ENCODE peak calls at places on chromosomes 12 and 14, in four cellular contexts. A is PC-9; M is A673; Z is CD4-positive, alpha-beta memory T cell. J is an unnamed sample.
A peak's percentile ranks its signal among the peaks of the same experiment; 100 is the strongest.

GRCh38 chr12:32789911-32790310 is 34.2 kb upstream of the YARS2 start:
- DNase-seq in Z (no peak), M (no peak), A (no peak), J (no peak)

GRCh38 chr14:105414456-105415371 is 4.9 kb upstream of the MTA1 start:
- DNase-seq in A (no peak), Z (peak; percentile 56), M (peak; percentile 89), J (no peak)

GRCh38 chr12:674272-674781 is 11.1 kb upstream of the NINJ2 start:
- DNase-seq in M (peak; percentile 31), A (no peak), Z (peak; percentile 91), J (no peak)

GRCh38 chr12:90958995-90959394 is 4.0 kb upstream of the CCER1 start:
- DNase-seq in Z (no peak), A (no peak), M (no peak), J (no peak)

GRCh38 chr14:56124296-56124695 is 6.1 kb downstream of the PELI2 start:
- DNase-seq in Z (no peak), A (no peak), M (no peak), J (no peak)

GRCh38 chr12:131218291-131219172 is 264.8 kb downstream of the ADGRD1 start:
- DNase-seq in Z (no peak), A (no peak), M (no peak), J (no peak)

GRCh38 chr12:107014050-107014449 is 27.1 kb upstream of the MTERF2 start:
- DNase-seq in A (peak; percentile 85), Z (peak; percentile 39), M (no peak), J (peak; percentile 77)

GRCh38 chr14:85102591-85102990 is 427.4 kb upstream of the FLRT2 start:
- DNase-seq in Z (no peak), M (no peak), A (no peak), J (no peak)

GRCh38 chr12:11202811-11203210 is 16.1 kb upstream of the TAS2R42 start:
- DNase-seq in A (no peak), M (peak; percentile 16), Z (no peak), J (no peak)

GRCh38 chr12:115362319-115362976 is 678.5 kb upstream of the TBX3 start:
- DNase-seq in M (no peak), Z (no peak), A (no peak), J (no peak)

GRCh38 chr12:101794574-101794973 is 36.2 kb downstream of the GNPTAB start:
- DNase-seq in Z (no peak), M (no peak), A (no peak), J (no peak)

GRCh38 chr12:26195641-26196423 is 459 bp downstream of the SSPN start:
- DNase-seq in M (peak; percentile 53), Z (no peak), A (no peak), J (no peak)

GRCh38 chr12:58068706-58069105 is 127.3 kb downstream of the ATP23 start:
- DNase-seq in A (no peak), Z (no peak), M (no peak), J (no peak)

GRCh38 chr14:52325126-52325525 is 11.0 kb downstream of the PTGER2 start:
- DNase-seq in A (no peak), Z (peak; percentile 53), M (peak; percentile 18), J (peak; percentile 56)

GRCh38 chr14:78566017-78566858 is 396.1 kb downstream of the NRXN3 start:
- DNase-seq in M (peak; percentile 79), Z (peak; percentile 40), A (no peak), J (peak; percentile 5)

GRCh38 chr12:34399631-34400422 is 377.5 kb downstream of the ALG10 start:
- DNase-seq in Z (no peak), M (no peak), A (no peak), J (no peak)

GRCh38 chr14:97723834-97724770 is 926.9 kb downstream of the VRK1 start:
- DNase-seq in Z (peak; percentile 53), M (no peak), A (no peak), J (no peak)

GRCh38 chr12:124715121-124715990 is 147.9 kb upstream of the NCOR2 start:
- DNase-seq in Z (no peak), A (peak; percentile 82), M (peak; percentile 77), J (no peak)

GRCh38 chr12:117502233-117502632 is 140.8 kb upstream of the NOS1 start:
- DNase-seq in A (no peak), Z (no peak), M (no peak), J (no peak)

GRCh38 chr12:2675776-2676175 is 119.0 kb upstream of the FKBP4 start:
- DNase-seq in M (no peak), A (no peak), Z (no peak), J (no peak)

GRCh38 chr12:104370989-104371870 is 67.7 kb downstream of the EID3 start:
- DNase-seq in M (peak; percentile 28), Z (no peak), A (peak; percentile 95), J (no peak)

GRCh38 chr12:114347861-114348260 is 58.1 kb downstream of the TBX5 start:
- DNase-seq in A (no peak), Z (no peak), M (no peak), J (no peak)

GRCh38 chr12:5017638-5018348 is 25.9 kb upstream of the KCNA5 start:
- DNase-seq in Z (no peak), A (no peak), M (no peak), J (no peak)

GRCh38 chr12:5023842-5024241 is 19.8 kb upstream of the KCNA5 start:
- DNase-seq in A (no peak), Z (no peak), M (no peak), J (no peak)

GRCh38 chr12:5022465-5023061 is 21.1 kb upstream of the KCNA5 start:
- DNase-seq in M (peak; percentile 11), Z (no peak), A (no peak), J (peak; percentile 8)

GRCh38 chr12:5018677-5019076 is 25.0 kb upstream of the KCNA5 start:
- DNase-seq in A (no peak), M (no peak), Z (no peak), J (no peak)

GRCh38 chr12:5022030-5022429 is 21.6 kb upstream of the KCNA5 start:
- DNase-seq in Z (no peak), A (no peak), M (no peak), J (peak; percentile 41)
- H3K27ac ChIP-seq in Z (no peak overlapping the region), A (no peak overlapping the region), M (no peak overlapping the region), J (no peak overlapping the region)

DNA sequence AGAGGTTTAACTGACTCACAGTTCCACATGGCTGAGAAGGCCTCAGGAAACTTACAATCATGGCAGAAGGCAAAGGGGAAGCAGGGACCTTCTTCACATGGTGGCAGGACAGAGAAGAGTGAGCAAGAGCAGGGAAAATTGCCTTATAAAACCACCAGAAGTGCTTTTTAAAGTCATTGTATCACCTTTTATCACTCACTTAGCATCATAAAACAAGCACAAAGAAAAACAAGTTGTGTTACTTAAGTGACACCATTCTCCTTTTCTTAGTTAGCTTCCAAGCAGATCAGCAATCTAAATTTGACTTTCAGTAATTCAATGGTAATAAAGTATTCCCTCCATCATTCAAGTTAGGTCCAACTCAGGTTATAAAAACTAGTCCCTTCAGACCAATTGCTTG is 28.5 kb downstream of the OSBPL8 start:
- DNase-seq in Z (no peak), A (no peak), M (no peak), J (no peak)
- H3K27ac ChIP-seq in Z (no peak overlapping the region), A (no peak overlapping the region), M (no peak overlapping the region), J (no peak overlapping the region)

GRCh38 chr12:7934560-7935463 is 1.2 kb downstream of the SLC2A3 start:
- DNase-seq in Z (no peak), M (no peak), A (no peak), J (no peak)
- H3K27ac ChIP-seq in Z (peak overlapping the region; percentile 90), M (peak overlapping the region; percentile 70), A (peak overlapping the region; percentile 19), J (no peak overlapping the region)

GRCh38 chr12:49552425-49552824 is 13.6 kb downstream of the KCNH3 start:
- DNase-seq in M (no peak), A (no peak), Z (no peak), J (no peak)

GRCh38 chr12:49553512-49554088 is 14.3 kb downstream of the MCRS1 start:
- DNase-seq in Z (no peak), M (peak; percentile 34), A (peak; percentile 52), J (no peak)

GRCh38 chr12:49550853-49551252 is 12.0 kb downstream of the KCNH3 start:
- DNase-seq in A (no peak), M (no peak), Z (no peak), J (no peak)

GRCh38 chr12:49552899-49553298 is 14.1 kb downstream of the KCNH3 start:
- DNase-seq in Z (no peak), M (no peak), A (no peak), J (no peak)

GRCh38 chr12:49552014-49552413 is 13.2 kb downstream of the KCNH3 start:
- DNase-seq in Z (no peak), A (no peak), M (no peak), J (no peak)
- H3K27ac ChIP-seq in Z (no peak overlapping the region), A (no peak overlapping the region), M (no peak overlapping the region), J (no peak overlapping the region)

GRCh38 chr14:96080571-96080970 is 41.4 kb downstream of the C14orf132 start:
- DNase-seq in A (no peak), Z (no peak), M (no peak), J (no peak)

GRCh38 chr14:96079066-96079465 is 39.9 kb downstream of the C14orf132 start:
- DNase-seq in Z (no peak), A (no peak), M (no peak), J (no peak)

GRCh38 chr14:96081224-96081623 is 42.1 kb downstream of the C14orf132 start:
- DNase-seq in Z (no peak), M (no peak), A (no peak), J (no peak)

GRCh38 chr14:96077983-96078686 is 39.0 kb downstream of the C14orf132 start:
- DNase-seq in Z (no peak), A (no peak), M (no peak), J (peak; percentile 31)

GRCh38 chr14:96078687-96079016 is 39.5 kb downstream of the C14orf132 start:
- DNase-seq in A (no peak), M (no peak), Z (no peak), J (no peak)
- H3K27ac ChIP-seq in A (no peak overlapping the region), M (no peak overlapping the region), Z (no peak overlapping the region), J (no peak overlapping the region)

GRCh38 chr14:88363624-88364023 is 21.8 kb upstream of the SPATA7 start:
- DNase-seq in A (no peak), M (no peak), Z (no peak), J (no peak)

GRCh38 chr14:88364710-88365413 is 20.6 kb upstream of the SPATA7 start:
- DNase-seq in A (no peak), Z (no peak), M (no peak), J (no peak)

GRCh38 chr14:88354358-88354757 is 31.1 kb upstream of the SPATA7 start:
- DNase-seq in Z (no peak), A (no peak), M (no peak), J (no peak)

GRCh38 chr14:88359500-88359899 is 26.0 kb upstream of the SPATA7 start:
- DNase-seq in Z (no peak), A (no peak), M (no peak), J (no peak)
- H3K27ac ChIP-seq in Z (no peak overlapping the region), A (no peak overlapping the region), M (no peak overlapping the region), J (no peak overlapping the region)

GRCh38 chr12:27319394-27319793 is 13.2 kb upstream of the BMAL2 start:
- DNase-seq in A (no peak), Z (no peak), M (no peak), J (no peak)
- H3K27ac ChIP-seq in A (peak overlapping the region; percentile 27), Z (no peak overlapping the region), M (no peak overlapping the region), J (peak overlapping the region; percentile 31)

GRCh38 chr12:108126990-108127468 is 2.1 kb upstream of the WSCD2 start:
- DNase-seq in Z (no peak), M (no peak), A (no peak), J (no peak)

GRCh38 chr12:108129017-108129812 is at the start of gene WSCD2:
- DNase-seq in M (peak; percentile 69), A (no peak), Z (no peak), J (no peak)

GRCh38 chr12:108128221-108129016 is 669 bp upstream of the WSCD2 start:
- DNase-seq in M (no peak), A (no peak), Z (no peak), J (no peak)

GRCh38 chr12:108126212-108126611 is 2.9 kb upstream of the WSCD2 start:
- DNase-seq in M (no peak), Z (no peak), A (no peak), J (no peak)

GRCh38 chr12:108127654-108128053 is 1.4 kb upstream of the WSCD2 start:
- DNase-seq in A (no peak), Z (no peak), M (no peak), J (no peak)
- H3K27ac ChIP-seq in A (no peak overlapping the region), Z (no peak overlapping the region), M (no peak overlapping the region), J (no peak overlapping the region)

J was measured in epithelial cell of prostate.